ENCODE peak calls at places on chromosomes 4 and X, in four cellular contexts. One of them, this sample, is unnamed.

GRCh38 chr4:48112017-48112667 is 21.9 kb downstream of the TXK start:
- DNase-seq in astrocyte of the cerebellum: no peak
- DNase-seq in cardiac muscle cell: no peak
- DNase-seq in fibroblast of the aortic adventitia: peak
- DNase-seq in this sample: no peak

GRCh38 chrX:12672362-12673106 is 118.7 kb upstream of the PRPS2 start:
- DNase-seq in astrocyte of the cerebellum: no peak
- DNase-seq in cardiac muscle cell: no peak
- DNase-seq in fibroblast of the aortic adventitia: no peak
- DNase-seq in this sample: no peak

GRCh38 chr4:148355442-148356123 is 86.6 kb downstream of the NR3C2 start:
- DNase-seq in astrocyte of the cerebellum: no peak
- DNase-seq in cardiac muscle cell: no peak
- DNase-seq in fibroblast of the aortic adventitia: no peak
- DNase-seq in this sample: no peak

GRCh38 chrX:148588649-148589310 is 88.4 kb downstream of the AFF2 start:
- DNase-seq in astrocyte of the cerebellum: peak
- DNase-seq in cardiac muscle cell: no peak
- DNase-seq in fibroblast of the aortic adventitia: peak
- DNase-seq in this sample: no peak

GRCh38 chr4:11497972-11498371 is 69.3 kb upstream of the HS3ST1 start:
- DNase-seq in astrocyte of the cerebellum: no peak
- DNase-seq in cardiac muscle cell: no peak
- DNase-seq in fibroblast of the aortic adventitia: no peak
- DNase-seq in this sample: no peak

GRCh38 chr4:147480891-147481576 is at the start of gene EDNRA:
- DNase-seq in astrocyte of the cerebellum: no peak
- DNase-seq in cardiac muscle cell: peak
- DNase-seq in fibroblast of the aortic adventitia: peak
- DNase-seq in this sample: no peak

GRCh38 chr4:77930876-77931275 is 68.2 kb downstream of the MRPL1 start:
- DNase-seq in astrocyte of the cerebellum: no peak
- DNase-seq in cardiac muscle cell: no peak
- DNase-seq in fibroblast of the aortic adventitia: no peak
- DNase-seq in this sample: no peak

GRCh38 chrX:11665144-11666040 is at the start of gene ARHGAP6:
- DNase-seq in astrocyte of the cerebellum: no peak
- DNase-seq in cardiac muscle cell: peak
- DNase-seq in fibroblast of the aortic adventitia: peak
- DNase-seq in this sample: no peak

GRCh38 chr4:174490356-174490969 is 31.8 kb downstream of the HPGD start:
- DNase-seq in astrocyte of the cerebellum: peak
- DNase-seq in cardiac muscle cell: peak
- DNase-seq in fibroblast of the aortic adventitia: peak
- DNase-seq in this sample: no peak

GRCh38 chr4:53307819-53308773 is 57.8 kb downstream of the SCFD2 start:
- DNase-seq in astrocyte of the cerebellum: peak
- DNase-seq in cardiac muscle cell: peak
- DNase-seq in fibroblast of the aortic adventitia: peak
- DNase-seq in this sample: no peak

GRCh38 chr4:60945641-60946040 is 254.5 kb upstream of the ADGRL3 start:
- DNase-seq in astrocyte of the cerebellum: no peak
- DNase-seq in cardiac muscle cell: no peak
- DNase-seq in fibroblast of the aortic adventitia: no peak
- DNase-seq in this sample: no peak

GRCh38 chr4:138677651-138678202 is 337.9 kb upstream of the NOCT start:
- DNase-seq in astrocyte of the cerebellum: no peak
- DNase-seq in cardiac muscle cell: no peak
- DNase-seq in fibroblast of the aortic adventitia: peak
- DNase-seq in this sample: no peak

GRCh38 chr4:137909910-137910309 is 332.2 kb downstream of the SLC7A11 start:
- DNase-seq in astrocyte of the cerebellum: no peak
- DNase-seq in cardiac muscle cell: peak
- DNase-seq in fibroblast of the aortic adventitia: no peak
- DNase-seq in this sample: no peak

GRCh38 chr4:123505077-123505456 is 108.5 kb downstream of the SPRY1 start:
- DNase-seq in astrocyte of the cerebellum: no peak
- DNase-seq in cardiac muscle cell: peak
- DNase-seq in fibroblast of the aortic adventitia: peak
- DNase-seq in this sample: no peak
- H3K4me3 ChIP-seq in astrocyte of the cerebellum: peak
- H3K4me3 ChIP-seq in cardiac muscle cell: peak
- H3K4me3 ChIP-seq in fibroblast of the aortic adventitia: peak
- H3K4me3 ChIP-seq in this sample: no peak

GRCh38 chrX:45506149-45506768 is 305.6 kb upstream of the DIPK2B start:
- DNase-seq in astrocyte of the cerebellum: no peak
- DNase-seq in cardiac muscle cell: no peak
- DNase-seq in fibroblast of the aortic adventitia: no peak
- DNase-seq in this sample: no peak
- H3K4me3 ChIP-seq in astrocyte of the cerebellum: no peak
- H3K4me3 ChIP-seq in cardiac muscle cell: no peak
- H3K4me3 ChIP-seq in fibroblast of the aortic adventitia: no peak
- H3K4me3 ChIP-seq in this sample: no peak

DNA sequence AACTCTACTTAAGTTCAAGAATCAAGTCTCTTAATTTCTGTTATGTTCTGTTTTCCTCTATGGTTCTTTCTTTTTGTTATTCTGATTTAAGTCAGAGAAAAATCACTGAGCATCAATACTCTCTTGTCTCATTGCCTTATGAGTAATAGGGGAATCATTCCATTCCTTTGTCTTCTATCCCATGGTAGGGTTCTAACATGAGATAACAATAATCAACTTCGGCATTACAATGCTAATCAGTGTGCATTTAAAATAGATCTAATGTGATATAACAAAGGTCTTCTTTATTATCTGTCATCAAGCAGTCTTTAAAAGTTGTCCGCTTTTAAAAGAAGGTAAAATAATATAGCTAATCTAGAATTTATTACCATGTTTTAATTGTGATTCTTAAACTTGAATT is 446.9 kb downstream of the IL15 start:
- DNase-seq in astrocyte of the cerebellum: no peak
- DNase-seq in cardiac muscle cell: no peak
- DNase-seq in fibroblast of the aortic adventitia: no peak
- DNase-seq in this sample: no peak
- H3K4me3 ChIP-seq in astrocyte of the cerebellum: no peak
- H3K4me3 ChIP-seq in cardiac muscle cell: no peak
- H3K4me3 ChIP-seq in fibroblast of the aortic adventitia: no peak
- H3K4me3 ChIP-seq in this sample: no peak

GRCh38 chr4:99817310-99817885 is 771 bp downstream of the DAPP1 start:
- DNase-seq in astrocyte of the cerebellum: no peak
- DNase-seq in cardiac muscle cell: no peak
- DNase-seq in fibroblast of the aortic adventitia: no peak
- DNase-seq in this sample: no peak
- H3K4me3 ChIP-seq in astrocyte of the cerebellum: no peak
- H3K4me3 ChIP-seq in cardiac muscle cell: no peak
- H3K4me3 ChIP-seq in fibroblast of the aortic adventitia: no peak
- H3K4me3 ChIP-seq in this sample: no peak

DNA sequence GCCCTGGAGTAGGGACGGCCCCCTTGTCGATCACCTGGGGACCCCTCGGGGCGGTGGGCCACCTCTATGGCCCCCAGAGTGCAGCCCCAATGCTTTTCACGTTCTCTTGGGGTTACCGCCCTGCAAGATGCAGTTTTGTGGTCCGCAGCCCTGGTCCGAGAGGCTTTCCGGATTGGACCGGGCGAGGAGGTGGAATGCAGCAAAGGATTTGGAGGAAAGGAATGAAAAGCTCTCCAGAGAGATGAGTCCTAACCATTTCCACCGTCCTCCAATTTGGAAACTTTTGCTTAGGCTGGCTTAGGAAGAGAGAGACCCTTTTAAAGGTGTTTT is 601 bp downstream of the SLC25A43 start:
- DNase-seq in astrocyte of the cerebellum: no peak
- DNase-seq in cardiac muscle cell: peak
- DNase-seq in fibroblast of the aortic adventitia: peak
- DNase-seq in this sample: no peak
- H3K4me3 ChIP-seq in astrocyte of the cerebellum: peak
- H3K4me3 ChIP-seq in cardiac muscle cell: peak
- H3K4me3 ChIP-seq in fibroblast of the aortic adventitia: peak
- H3K4me3 ChIP-seq in this sample: peak